ENCODE peak calls at places on chromosomes 7 and 10, in eight cellular contexts. R is PC-9, C is ovary, G is thyroid gland, V is brain microvascular endothelial cell, J is uterus, Q is PC-3, F is suprapubic skin. X is an unnamed sample. For H3K36me3, the result is how much of the 10 kb centered on the place peaks cover.

GRCh38 chr10:3115685-3116084 is 48.3 kb downstream of the PFKP start:
- DNase-seq in R (no peak), C (no peak), G (no peak), V (no peak), J (no peak), Q (no peak), F (no peak), X (no peak)

GRCh38 chr10:29105516-29106215 is 183.2 kb upstream of the LYZL1 start:
- DNase-seq in R (peak), C (no peak), G (no peak), V (peak), J (no peak), Q (peak), F (no peak), X (peak)

GRCh38 chr7:2936891-2937580 is 92.9 kb upstream of the GNA12 start:
- DNase-seq in R (no peak), C (no peak), G (no peak), V (no peak), J (no peak), Q (no peak), F (peak), X (no peak)

GRCh38 chr7:129494041-129494440 is 8.3 kb upstream of the SMKR1 start:
- DNase-seq in R (no peak), C (no peak), G (no peak), V (peak), J (no peak), Q (peak), F (no peak), X (peak)

GRCh38 chr7:21923663-21924062 is 22.0 kb downstream of the CDCA7L start:
- DNase-seq in R (no peak), C (no peak), G (peak), V (peak), J (no peak), Q (peak), F (no peak), X (no peak)

GRCh38 chr10:48547061-48547895 is 57.6 kb downstream of the ARHGAP22 start:
- DNase-seq in R (no peak), C (no peak), G (no peak), V (no peak), J (no peak), Q (no peak), F (no peak), X (no peak)

GRCh38 chr10:19788075-19788686 is 28.1 kb upstream of the PLXDC2 start:
- DNase-seq in R (no peak), C (no peak), G (peak), V (peak), J (peak), Q (peak), F (no peak), X (peak)

GRCh38 chr10:133278577-133279265 is 2.1 kb upstream of the ADAM8 start:
- DNase-seq in R (peak), C (no peak), G (no peak), V (peak), J (no peak), Q (peak), F (no peak), X (peak)

GRCh38 chr7:17095001-17095574 is 203.4 kb upstream of the AHR start:
- DNase-seq in R (peak), C (no peak), G (no peak), V (no peak), J (no peak), Q (peak), F (peak), X (peak)

GRCh38 chr10:79127151-79127961 is 58.6 kb downstream of the ZMIZ1 start:
- DNase-seq in R (peak), C (peak), G (peak), V (peak), J (peak), Q (peak), F (peak), X (peak)

GRCh38 chr10:96417432-96417831 is 58.6 kb upstream of the OPALIN start:
- DNase-seq in R (no peak), C (no peak), G (no peak), V (no peak), J (no peak), Q (peak), F (no peak), X (no peak)

GRCh38 chr10:116272497-116273221 is at the start of gene GFRA1:
- DNase-seq in R (no peak), C (peak), G (no peak), V (no peak), J (no peak), Q (no peak), F (peak), X (no peak)

GRCh38 chr7:18212788-18213187 is 185.1 kb upstream of the PRPS1L1 start:
- DNase-seq in R (no peak), C (no peak), G (no peak), V (no peak), J (peak), Q (no peak), F (no peak), X (no peak)

GRCh38 chr7:4663239-4663638 is 18.9 kb upstream of the FOXK1 start:
- DNase-seq in R (no peak), C (no peak), G (no peak), V (no peak), J (no peak), Q (no peak), F (no peak), X (no peak)

GRCh38 chr7:11858668-11859302 is 26.8 kb upstream of the THSD7A start:
- DNase-seq in R (no peak), C (no peak), G (no peak), V (no peak), J (no peak), Q (peak), F (no peak), X (no peak)

GRCh38 chr7:43905954-43906326 is 456 bp downstream of the URGCP start:
- DNase-seq in R (peak), C (peak), G (peak), V (peak), J (peak), Q (peak), F (peak), X (peak)

GRCh38 chr10:72275351-72276012 is 1.8 kb downstream of the DDIT4 start:
- DNase-seq in R (no peak), C (peak), G (no peak), V (no peak), J (no peak), Q (no peak), F (no peak), X (no peak)

DNA sequence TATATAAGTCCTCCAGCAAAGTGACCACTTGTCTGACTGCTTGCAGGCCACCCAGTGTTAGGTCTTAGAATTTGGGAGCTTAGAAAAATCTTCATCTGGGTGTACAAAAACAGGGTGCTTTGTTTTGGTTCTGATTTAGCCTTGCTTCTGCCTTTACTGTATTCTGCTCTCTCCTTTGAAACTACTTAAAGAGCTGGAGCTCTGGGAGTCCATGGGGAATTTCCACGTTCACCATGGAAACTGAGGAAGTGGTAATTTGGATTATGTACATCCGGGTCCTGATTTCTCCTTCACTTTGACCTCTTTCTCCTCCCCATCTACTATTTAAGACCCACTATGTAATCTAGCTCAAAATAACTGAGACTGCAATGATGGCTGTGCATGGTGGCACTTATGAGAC is 103.0 kb downstream of the JAZF1 start:
- DNase-seq in R (no peak), C (no peak), G (no peak), V (no peak), J (no peak), Q (no peak), F (no peak), X (no peak)
- H3K4me3 ChIP-seq in R (no peak), C (no peak), G (no peak), V (no peak), J (no peak), Q (no peak), F (no peak), X (no peak)

GRCh38 chr10:103157246-103157645 is 35.8 kb downstream of the NT5C2 start:
- DNase-seq in R (no peak), C (no peak), G (no peak), V (no peak), J (no peak), Q (no peak), F (no peak), X (no peak)
- TF ChIP-seq CTCF in R (no peak), C (no peak), G (no peak), V (no peak), J (no peak), Q (no peak), F (no peak), X (no peak)

GRCh38 chr7:137834552-137834951 is 12.2 kb downstream of the DGKI start:
- DNase-seq in R (no peak), C (no peak), G (no peak), V (no peak), J (no peak), Q (no peak), F (no peak), X (no peak)
- H3K36me3 ChIP-seq in R (under half), C (under half), G (under half), V (under half), J (under half), Q (under half), F (under half), X (under half)

GRCh38 chr7:33186187-33186586 is 56.8 kb downstream of the BBS9 start:
- DNase-seq in R (no peak), C (no peak), G (no peak), V (peak), J (no peak), Q (peak), F (no peak), X (peak)
- H3K4me3 ChIP-seq in R (no peak), C (no peak), G (no peak), V (no peak), J (no peak), Q (no peak), F (no peak), X (no peak)

GRCh38 chr10:92068900-92069299 is 145.3 kb downstream of the BTAF1 start:
- DNase-seq in R (no peak), C (no peak), G (no peak), V (peak), J (no peak), Q (no peak), F (no peak), X (no peak)

GRCh38 chr10:92079003-92079402 is 155.4 kb downstream of the BTAF1 start:
- DNase-seq in R (no peak), C (no peak), G (no peak), V (no peak), J (no peak), Q (no peak), F (no peak), X (peak)

GRCh38 chr10:92076722-92077121 is 153.2 kb downstream of the BTAF1 start:
- DNase-seq in R (no peak), C (no peak), G (no peak), V (no peak), J (no peak), Q (peak), F (no peak), X (no peak)

GRCh38 chr10:92075829-92076228 is 152.3 kb downstream of the BTAF1 start:
- DNase-seq in R (no peak), C (no peak), G (no peak), V (no peak), J (no peak), Q (no peak), F (no peak), X (no peak)

DNA sequence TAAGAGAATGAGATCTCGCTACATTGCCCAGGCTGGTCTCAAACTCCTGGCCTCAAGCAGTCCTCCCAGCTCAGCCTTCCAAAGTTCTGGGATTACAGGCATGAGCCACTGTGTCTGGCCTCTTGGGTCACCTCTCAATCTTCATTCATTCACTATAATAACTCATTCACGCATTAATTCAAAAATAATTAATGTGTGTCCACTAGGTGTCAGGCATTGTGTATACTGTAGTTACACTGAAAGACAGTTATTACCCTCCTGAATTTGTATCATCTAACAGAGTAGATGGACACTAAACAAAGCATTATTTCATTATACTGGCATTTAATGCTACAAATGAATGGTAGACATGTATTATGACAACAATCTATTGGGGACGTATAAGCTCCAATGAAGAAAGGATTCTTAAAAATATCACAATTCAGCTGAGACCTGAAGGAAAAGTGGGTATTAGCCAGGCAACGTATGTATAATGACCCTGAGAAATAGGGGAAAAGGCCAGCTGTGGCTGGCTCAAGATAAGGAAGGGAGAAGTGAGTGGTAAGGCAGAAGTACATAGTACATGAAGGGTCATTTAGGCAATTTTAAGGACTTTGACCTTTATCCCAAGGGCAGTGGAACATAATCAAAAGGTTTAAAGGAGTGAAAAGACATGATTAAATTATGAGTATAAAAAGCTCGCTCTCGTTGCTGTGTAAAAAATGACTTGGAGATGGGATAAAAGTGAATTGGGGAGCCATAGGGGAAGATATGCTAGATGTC is 150.7 kb downstream of the BTAF1 start:
- DNase-seq in R (no peak), C (no peak), G (no peak), V (no peak), J (no peak), Q (peak), F (no peak), X (peak)
- TF ChIP-seq CTCF in R (peak), C (no peak), G (no peak), V (peak), J (no peak), Q (peak), F (no peak), X (no peak)

GRCh38 chr7:36871355-36871738 is 147.1 kb upstream of the AOAH start:
- DNase-seq in R (no peak), C (no peak), G (no peak), V (no peak), J (no peak), Q (no peak), F (no peak), X (no peak)
- H3K36me3 ChIP-seq in R (under half), C (under half), G (under half), V (under half), J (under half), Q (under half), F (under half), X (under half)

DNA sequence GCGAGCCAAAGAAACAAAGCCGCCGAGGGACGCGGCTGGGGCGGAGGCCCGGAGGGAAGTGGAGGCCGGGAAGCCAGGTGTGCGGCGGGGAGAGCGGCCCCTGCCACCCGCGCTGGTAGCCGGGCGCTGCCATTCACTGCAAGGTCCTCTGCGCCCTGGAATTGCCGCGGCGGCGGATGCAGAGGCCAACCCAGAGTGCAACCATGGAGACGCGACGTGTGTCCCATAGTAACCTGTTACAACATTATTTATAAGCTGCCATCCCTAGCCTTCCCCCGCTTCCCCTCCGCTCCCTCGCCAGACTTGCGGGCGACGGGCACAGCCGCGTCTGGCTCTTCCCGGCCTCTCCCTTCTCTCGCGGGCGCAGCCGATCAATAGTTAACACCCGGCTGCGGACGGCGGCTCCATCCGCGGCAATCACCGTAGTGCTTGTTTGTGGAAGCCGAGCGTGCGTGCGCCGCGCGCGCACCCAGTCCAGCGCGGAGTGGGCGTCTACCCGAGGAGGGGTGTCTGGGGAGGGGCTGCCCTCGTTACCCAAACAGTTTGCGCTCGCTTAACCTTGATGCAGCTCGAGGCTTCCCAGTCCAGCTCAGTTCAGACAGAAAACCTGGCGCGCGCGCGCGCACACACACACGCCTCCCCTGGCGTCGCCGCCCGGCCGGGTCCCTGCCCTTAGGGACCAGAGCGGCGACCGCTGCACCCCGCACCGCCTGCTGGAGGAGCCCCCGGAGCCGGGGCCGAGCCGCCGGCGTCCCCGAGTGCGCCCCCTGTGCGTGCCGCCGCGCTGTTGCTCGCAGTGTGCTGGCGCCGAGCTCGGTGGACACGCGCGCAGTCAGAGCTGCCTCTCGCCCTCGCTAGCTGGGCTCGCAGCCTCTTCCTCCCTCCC is 165.4 kb upstream of the DPP6 start:
- DNase-seq in R (no peak), C (no peak), G (peak), V (no peak), J (peak), Q (no peak), F (no peak), X (no peak)
- H3K4me3 ChIP-seq in R (no peak), C (peak), G (peak), V (no peak), J (peak), Q (no peak), F (peak), X (no peak)

X was measured in bronchial epithelial cell.